ENCODE peak calls at places on chromosomes 13 and 19, in four cellular contexts. One of them, this sample, is unnamed.

GRCh38 chr13:51523082-51523518 is 61.2 kb upstream of the WDFY2 start:
- DNase-seq in SK-N-SH: peak; percentile 45
- DNase-seq in MM.1S: no peak
- DNase-seq in GM23338: no peak
- DNase-seq in this sample: no peak

GRCh38 chr19:46761418-46761831 is 15.2 kb upstream of the STRN4 start:
- DNase-seq in SK-N-SH: no peak
- DNase-seq in MM.1S: no peak
- DNase-seq in GM23338: no peak
- DNase-seq in this sample: no peak

GRCh38 chr13:60613080-60613479 is 216.1 kb downstream of the TDRD3 start:
- DNase-seq in SK-N-SH: no peak
- DNase-seq in MM.1S: no peak
- DNase-seq in GM23338: no peak
- DNase-seq in this sample: no peak

GRCh38 chr19:45047188-45047797 is 8.4 kb downstream of the CLASRP start:
- DNase-seq in SK-N-SH: no peak
- DNase-seq in MM.1S: peak; percentile 70
- DNase-seq in GM23338: no peak
- DNase-seq in this sample: peak; percentile 76

GRCh38 chr19:34241513-34242337 is 12.6 kb upstream of the GARRE1 start:
- DNase-seq in SK-N-SH: no peak
- DNase-seq in MM.1S: no peak
- DNase-seq in GM23338: peak; percentile 93
- DNase-seq in this sample: peak; percentile 89

GRCh38 chr19:49776371-49776764 is 9.6 kb downstream of the AP2A1 start:
- DNase-seq in SK-N-SH: no peak
- DNase-seq in MM.1S: no peak
- DNase-seq in GM23338: no peak
- DNase-seq in this sample: no peak

GRCh38 chr19:20423381-20424207 is 142.0 kb downstream of the ZNF737 start:
- DNase-seq in SK-N-SH: peak; percentile 15
- DNase-seq in MM.1S: no peak
- DNase-seq in GM23338: peak; percentile 73
- DNase-seq in this sample: peak; percentile 38

GRCh38 chr13:72886272-72887062 is 104.5 kb downstream of the PIBF1 start:
- DNase-seq in SK-N-SH: no peak
- DNase-seq in MM.1S: no peak
- DNase-seq in GM23338: no peak
- DNase-seq in this sample: no peak

GRCh38 chr19:34481861-34482379 is 362 bp downstream of the WTIP start:
- DNase-seq in SK-N-SH: peak; percentile 77
- DNase-seq in MM.1S: no peak
- DNase-seq in GM23338: no peak
- DNase-seq in this sample: no peak

GRCh38 chr13:99119686-99120085 is 81.0 kb upstream of the UBAC2 start:
- DNase-seq in SK-N-SH: no peak
- DNase-seq in MM.1S: no peak
- DNase-seq in GM23338: no peak
- DNase-seq in this sample: no peak

DNA sequence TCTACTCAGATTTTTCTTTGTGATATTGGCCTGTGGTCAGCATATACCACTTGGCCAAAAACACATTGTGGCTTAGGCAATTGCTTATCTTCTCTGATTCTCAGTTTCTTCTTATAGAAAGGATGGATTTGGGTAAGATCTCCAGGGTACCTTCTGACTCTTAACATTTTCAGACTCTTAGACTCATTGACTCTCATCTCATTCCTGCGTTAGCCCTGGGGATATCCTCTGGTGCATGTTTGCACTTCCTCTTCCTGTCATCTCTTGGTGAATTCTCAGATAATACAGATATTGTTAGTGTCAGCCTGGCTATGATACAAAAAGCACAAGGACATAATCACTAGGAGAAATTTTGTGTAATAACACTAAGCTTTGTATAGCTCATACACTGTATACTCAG is 492.5 kb upstream of the GPC6 start:
- DNase-seq in SK-N-SH: peak; percentile 28
- DNase-seq in MM.1S: no peak
- DNase-seq in GM23338: no peak
- DNase-seq in this sample: no peak
- H3K4me3 ChIP-seq in SK-N-SH: no peak overlapping the region
- H3K4me3 ChIP-seq in MM.1S: no peak overlapping the region
- H3K4me3 ChIP-seq in GM23338: no peak overlapping the region
- H3K4me3 ChIP-seq in this sample: no peak overlapping the region

DNA sequence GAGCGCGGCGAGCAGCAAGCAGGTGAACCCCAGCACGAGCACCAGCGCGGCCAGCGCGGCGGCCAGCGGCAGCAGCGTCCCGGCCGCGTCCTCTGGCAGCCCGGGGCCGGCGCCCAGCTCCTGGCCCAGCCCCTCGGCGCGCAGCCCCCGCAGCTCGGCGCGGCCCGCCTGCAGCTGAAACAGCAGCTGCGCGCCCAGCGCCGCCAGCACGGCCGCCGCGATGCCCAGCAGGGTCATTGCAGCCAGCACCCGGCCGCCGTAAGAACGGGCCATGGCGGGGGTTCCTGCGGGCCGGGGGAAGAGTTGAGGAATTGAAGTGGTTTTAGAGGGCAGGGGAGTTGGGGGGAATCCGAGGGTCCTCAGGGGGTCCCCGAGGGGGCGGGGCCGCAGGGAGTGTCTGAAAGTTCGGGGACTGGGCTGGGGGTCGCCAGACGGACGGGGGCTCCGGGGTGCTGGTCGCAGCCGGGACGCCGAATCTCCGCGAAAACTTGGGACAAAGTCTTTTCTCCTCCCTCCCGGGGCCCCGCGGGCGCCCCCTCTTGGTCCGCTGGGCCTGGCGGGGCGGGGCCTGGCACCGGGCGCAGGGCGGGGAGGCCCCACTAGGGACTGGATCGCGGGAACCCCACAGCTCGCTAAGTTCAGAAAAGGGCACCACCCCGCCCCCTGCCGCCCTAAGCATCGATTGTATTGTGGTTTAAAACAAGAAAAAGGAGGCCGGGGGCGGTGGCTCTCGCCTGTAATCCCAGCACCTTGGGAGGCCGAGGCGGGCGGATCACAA is at the start of gene TMEM221:
- DNase-seq in SK-N-SH: peak; percentile 86
- DNase-seq in MM.1S: no peak
- DNase-seq in GM23338: peak; percentile 80
- DNase-seq in this sample: peak; percentile 18
- TF ChIP-seq EZH2phosphoT487 in SK-N-SH: no peak
- TF ChIP-seq EZH2phosphoT487 in MM.1S: no peak
- TF ChIP-seq EZH2phosphoT487 in GM23338: no peak
- TF ChIP-seq EZH2phosphoT487 in this sample: no peak

GRCh38 chr19:42409477-42409876 is 17.7 kb downstream of the LIPE start:
- DNase-seq in SK-N-SH: peak; percentile 54
- DNase-seq in MM.1S: no peak
- DNase-seq in GM23338: no peak
- DNase-seq in this sample: no peak

GRCh38 chr19:42410371-42410770 is 16.8 kb downstream of the LIPE start:
- DNase-seq in SK-N-SH: no peak
- DNase-seq in MM.1S: no peak
- DNase-seq in GM23338: no peak
- DNase-seq in this sample: no peak

GRCh38 chr19:42411581-42412178 is 15.5 kb downstream of the LIPE start:
- DNase-seq in SK-N-SH: no peak
- DNase-seq in MM.1S: no peak
- DNase-seq in GM23338: no peak
- DNase-seq in this sample: no peak

GRCh38 chr19:42412661-42413076 is 14.5 kb downstream of the LIPE start:
- DNase-seq in SK-N-SH: peak; percentile 46
- DNase-seq in MM.1S: no peak
- DNase-seq in GM23338: no peak
- DNase-seq in this sample: no peak

DNA sequence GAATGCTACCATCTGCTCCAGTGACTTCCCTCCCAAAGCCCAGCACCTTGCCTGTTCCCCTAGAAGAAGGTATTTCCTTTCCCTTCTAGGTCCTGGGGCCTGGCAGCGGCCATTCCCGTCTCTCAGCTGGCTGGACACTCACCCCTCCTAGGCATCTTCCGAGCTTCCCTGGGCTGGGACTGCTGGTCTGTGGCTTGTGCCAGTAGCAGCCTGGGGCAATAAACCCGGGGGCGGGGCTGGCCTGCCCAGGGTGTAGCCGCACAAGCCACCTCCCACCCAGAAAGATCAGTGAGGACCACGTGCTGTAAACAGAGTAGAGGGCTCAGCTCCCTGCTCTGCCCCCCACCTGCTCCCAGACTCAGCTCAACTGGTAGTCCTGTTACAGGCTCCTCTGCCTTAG is 15.0 kb downstream of the LIPE start:
- DNase-seq in SK-N-SH: peak; percentile 70
- DNase-seq in MM.1S: no peak
- DNase-seq in GM23338: peak; percentile 48
- DNase-seq in this sample: no peak
- H3K4me3 ChIP-seq in SK-N-SH: no peak overlapping the region
- H3K4me3 ChIP-seq in MM.1S: no peak overlapping the region
- H3K4me3 ChIP-seq in GM23338: no peak overlapping the region
- H3K4me3 ChIP-seq in this sample: no peak overlapping the region

GRCh38 chr13:82506805-82507404 is 1375.4 kb downstream of the SLITRK1 start:
- DNase-seq in SK-N-SH: no peak
- DNase-seq in MM.1S: no peak
- DNase-seq in GM23338: no peak
- DNase-seq in this sample: no peak
- TF ChIP-seq EZH2phosphoT487 in SK-N-SH: no peak
- TF ChIP-seq EZH2phosphoT487 in MM.1S: no peak
- TF ChIP-seq EZH2phosphoT487 in GM23338: no peak
- TF ChIP-seq EZH2phosphoT487 in this sample: no peak

GRCh38 chr19:5631511-5632240 is 8.8 kb downstream of the SAFB start:
- DNase-seq in SK-N-SH: no peak
- DNase-seq in MM.1S: no peak
- DNase-seq in GM23338: no peak
- DNase-seq in this sample: no peak
- H3K4me3 ChIP-seq in SK-N-SH: no peak overlapping the region
- H3K4me3 ChIP-seq in MM.1S: no peak overlapping the region
- H3K4me3 ChIP-seq in GM23338: no peak overlapping the region
- H3K4me3 ChIP-seq in this sample: no peak overlapping the region

GRCh38 chr13:112990783-112991182 is 21.8 kb downstream of the MCF2L start:
- DNase-seq in SK-N-SH: peak; percentile 61
- DNase-seq in MM.1S: peak; percentile 84
- DNase-seq in GM23338: peak; percentile 67
- DNase-seq in this sample: no peak
- TF ChIP-seq EZH2phosphoT487 in SK-N-SH: no peak
- TF ChIP-seq EZH2phosphoT487 in MM.1S: no peak
- TF ChIP-seq EZH2phosphoT487 in GM23338: no peak
- TF ChIP-seq EZH2phosphoT487 in this sample: no peak

GRCh38 chr19:38262585-38263268 is 1.6 kb upstream of the SPINT2 start:
- DNase-seq in SK-N-SH: no peak
- DNase-seq in MM.1S: no peak
- DNase-seq in GM23338: peak; percentile 72
- DNase-seq in this sample: no peak

GRCh38 chr19:38265213-38265861 is 964 bp downstream of the SPINT2 start:
- DNase-seq in SK-N-SH: no peak
- DNase-seq in MM.1S: no peak
- DNase-seq in GM23338: peak; percentile 62
- DNase-seq in this sample: peak; percentile 61

GRCh38 chr19:38264486-38265212 is at the start of gene SPINT2:
- DNase-seq in SK-N-SH: peak; percentile 72
- DNase-seq in MM.1S: peak; percentile 65
- DNase-seq in GM23338: peak; percentile 95
- DNase-seq in this sample: peak; percentile 87

GRCh38 chr19:38266070-38266469 is 1.7 kb downstream of the SPINT2 start:
- DNase-seq in SK-N-SH: no peak
- DNase-seq in MM.1S: no peak
- DNase-seq in GM23338: no peak
- DNase-seq in this sample: no peak

GRCh38 chr19:38263696-38264485 is 482 bp upstream of the SPINT2 start:
- DNase-seq in SK-N-SH: peak; percentile 44
- DNase-seq in MM.1S: peak; percentile 79
- DNase-seq in GM23338: peak; percentile 93
- DNase-seq in this sample: peak; percentile 73
- H3K4me3 ChIP-seq in SK-N-SH: peak overlapping the region; percentile 47
- H3K4me3 ChIP-seq in MM.1S: peak overlapping the region; percentile 67
- H3K4me3 ChIP-seq in GM23338: peak overlapping the region; percentile 96
- H3K4me3 ChIP-seq in this sample: peak overlapping the region; percentile 67